ENCODE peak calls at places on chromosomes 5 and 9, in eight cellular contexts. One of them, this sample, is unnamed.

GRCh38 chr9:128159073-128159783 is 837 bp upstream of the BBLN start:
- DNase-seq in colonic mucosa: peak
- DNase-seq in transverse colon: peak
- DNase-seq in upper lobe of right lung: no peak
- DNase-seq in Peyer's patch: peak
- DNase-seq in SK-N-SH: no peak
- DNase-seq in endothelial cell of umbilical vein: no peak
- DNase-seq in Caco-2: peak
- DNase-seq in this sample: peak

GRCh38 chr5:96968074-96968473 is 32.2 kb downstream of the LNPEP start:
- DNase-seq in SK-N-SH: no peak
- DNase-seq in endothelial cell of umbilical vein: peak
- DNase-seq in colonic mucosa: no peak
- DNase-seq in upper lobe of right lung: no peak
- DNase-seq in Caco-2: no peak
- DNase-seq in transverse colon: no peak
- DNase-seq in Peyer's patch: no peak
- DNase-seq in this sample: no peak

GRCh38 chr5:55303238-55303690 is 4.2 kb downstream of the DHX29 start:
- DNase-seq in colonic mucosa: peak
- DNase-seq in endothelial cell of umbilical vein: peak
- DNase-seq in Caco-2: no peak
- DNase-seq in upper lobe of right lung: no peak
- DNase-seq in Peyer's patch: no peak
- DNase-seq in transverse colon: no peak
- DNase-seq in SK-N-SH: no peak
- DNase-seq in this sample: peak

GRCh38 chr9:33162721-33163311 is 4.3 kb downstream of the B4GALT1 start:
- DNase-seq in upper lobe of right lung: no peak
- DNase-seq in colonic mucosa: peak
- DNase-seq in SK-N-SH: no peak
- DNase-seq in endothelial cell of umbilical vein: no peak
- DNase-seq in transverse colon: peak
- DNase-seq in Caco-2: peak
- DNase-seq in Peyer's patch: no peak
- DNase-seq in this sample: no peak

GRCh38 chr5:172958268-172959046 is 767 bp upstream of the RPL26L1 start:
- DNase-seq in transverse colon: peak
- DNase-seq in Caco-2: peak
- DNase-seq in upper lobe of right lung: peak
- DNase-seq in endothelial cell of umbilical vein: peak
- DNase-seq in SK-N-SH: peak
- DNase-seq in colonic mucosa: peak
- DNase-seq in Peyer's patch: peak
- DNase-seq in this sample: peak

GRCh38 chr5:74648835-74649286 is 8.3 kb upstream of the ENC1 start:
- DNase-seq in upper lobe of right lung: no peak
- DNase-seq in endothelial cell of umbilical vein: peak
- DNase-seq in Caco-2: peak
- DNase-seq in SK-N-SH: peak
- DNase-seq in colonic mucosa: no peak
- DNase-seq in Peyer's patch: no peak
- DNase-seq in transverse colon: no peak
- DNase-seq in this sample: peak

GRCh38 chr9:37034938-37035471 is 937 bp upstream of the PAX5 start:
- DNase-seq in Peyer's patch: no peak
- DNase-seq in Caco-2: no peak
- DNase-seq in SK-N-SH: peak
- DNase-seq in colonic mucosa: no peak
- DNase-seq in upper lobe of right lung: no peak
- DNase-seq in transverse colon: no peak
- DNase-seq in endothelial cell of umbilical vein: no peak
- DNase-seq in this sample: peak

GRCh38 chr5:170313344-170313743 is 15.8 kb upstream of the LCP2 start:
- DNase-seq in endothelial cell of umbilical vein: no peak
- DNase-seq in Peyer's patch: no peak
- DNase-seq in colonic mucosa: no peak
- DNase-seq in upper lobe of right lung: no peak
- DNase-seq in Caco-2: no peak
- DNase-seq in SK-N-SH: no peak
- DNase-seq in transverse colon: no peak
- DNase-seq in this sample: no peak

GRCh38 chr5:125503958-125504357 is 757.5 kb upstream of the ZNF608 start:
- DNase-seq in Caco-2: peak
- DNase-seq in upper lobe of right lung: no peak
- DNase-seq in SK-N-SH: no peak
- DNase-seq in colonic mucosa: peak
- DNase-seq in transverse colon: no peak
- DNase-seq in endothelial cell of umbilical vein: no peak
- DNase-seq in Peyer's patch: no peak
- DNase-seq in this sample: no peak

GRCh38 chr5:145903113-145903512 is 30.3 kb upstream of the GRXCR2 start:
- DNase-seq in Caco-2: peak
- DNase-seq in upper lobe of right lung: no peak
- DNase-seq in endothelial cell of umbilical vein: no peak
- DNase-seq in Peyer's patch: no peak
- DNase-seq in transverse colon: no peak
- DNase-seq in SK-N-SH: no peak
- DNase-seq in colonic mucosa: no peak
- DNase-seq in this sample: no peak

GRCh38 chr5:178304016-178304415 is 71.4 kb upstream of the PHYKPL start:
- DNase-seq in upper lobe of right lung: peak
- DNase-seq in SK-N-SH: no peak
- DNase-seq in endothelial cell of umbilical vein: no peak
- DNase-seq in colonic mucosa: no peak
- DNase-seq in Caco-2: no peak
- DNase-seq in transverse colon: no peak
- DNase-seq in Peyer's patch: no peak
- DNase-seq in this sample: no peak

GRCh38 chr9:124489974-124490373 is 17.2 kb downstream of the NR5A1 start:
- DNase-seq in endothelial cell of umbilical vein: no peak
- DNase-seq in Caco-2: no peak
- DNase-seq in transverse colon: no peak
- DNase-seq in Peyer's patch: no peak
- DNase-seq in SK-N-SH: no peak
- DNase-seq in upper lobe of right lung: no peak
- DNase-seq in colonic mucosa: no peak
- DNase-seq in this sample: no peak

GRCh38 chr9:18798106-18798505 is 234.9 kb downstream of the SAXO1 start:
- DNase-seq in upper lobe of right lung: no peak
- DNase-seq in endothelial cell of umbilical vein: no peak
- DNase-seq in Peyer's patch: no peak
- DNase-seq in SK-N-SH: no peak
- DNase-seq in transverse colon: no peak
- DNase-seq in colonic mucosa: no peak
- DNase-seq in Caco-2: no peak
- DNase-seq in this sample: no peak

GRCh38 chr5:61279725-61280124 is 52.3 kb upstream of the ZSWIM6 start:
- DNase-seq in upper lobe of right lung: no peak
- DNase-seq in SK-N-SH: no peak
- DNase-seq in endothelial cell of umbilical vein: no peak
- DNase-seq in transverse colon: no peak
- DNase-seq in colonic mucosa: no peak
- DNase-seq in Caco-2: no peak
- DNase-seq in Peyer's patch: no peak
- DNase-seq in this sample: no peak

GRCh38 chr9:5800969-5801738 is 31.8 kb downstream of the ERMP1 start:
- DNase-seq in Caco-2: peak
- DNase-seq in Peyer's patch: no peak
- DNase-seq in SK-N-SH: peak
- DNase-seq in upper lobe of right lung: no peak
- DNase-seq in colonic mucosa: peak
- DNase-seq in endothelial cell of umbilical vein: peak
- DNase-seq in transverse colon: no peak
- DNase-seq in this sample: no peak

GRCh38 chr9:133421615-133422542 is at the start of gene ADAMTS13:
- DNase-seq in colonic mucosa: no peak
- DNase-seq in upper lobe of right lung: no peak
- DNase-seq in transverse colon: no peak
- DNase-seq in SK-N-SH: no peak
- DNase-seq in Caco-2: no peak
- DNase-seq in Peyer's patch: no peak
- DNase-seq in endothelial cell of umbilical vein: no peak
- DNase-seq in this sample: peak
- TF ChIP-seq CTCF in colonic mucosa: no peak
- TF ChIP-seq CTCF in upper lobe of right lung: no peak
- TF ChIP-seq CTCF in transverse colon: no peak
- TF ChIP-seq CTCF in SK-N-SH: no peak
- TF ChIP-seq CTCF in Caco-2: peak
- TF ChIP-seq CTCF in Peyer's patch: no peak
- TF ChIP-seq CTCF in endothelial cell of umbilical vein: no peak
- TF ChIP-seq CTCF in this sample: peak

GRCh38 chr5:192691-192969 is 1.3 kb downstream of the LRRC14B start:
- DNase-seq in colonic mucosa: no peak
- DNase-seq in Caco-2: no peak
- DNase-seq in upper lobe of right lung: peak
- DNase-seq in endothelial cell of umbilical vein: no peak
- DNase-seq in SK-N-SH: no peak
- DNase-seq in Peyer's patch: no peak
- DNase-seq in transverse colon: no peak
- DNase-seq in this sample: no peak

GRCh38 chr5:194102-194501 is 2.8 kb downstream of the LRRC14B start:
- DNase-seq in transverse colon: no peak
- DNase-seq in upper lobe of right lung: peak
- DNase-seq in Peyer's patch: no peak
- DNase-seq in endothelial cell of umbilical vein: no peak
- DNase-seq in colonic mucosa: no peak
- DNase-seq in Caco-2: no peak
- DNase-seq in SK-N-SH: no peak
- DNase-seq in this sample: no peak

GRCh38 chr5:194603-195209 is 3.4 kb downstream of the LRRC14B start:
- DNase-seq in upper lobe of right lung: peak
- DNase-seq in Caco-2: no peak
- DNase-seq in colonic mucosa: no peak
- DNase-seq in Peyer's patch: no peak
- DNase-seq in SK-N-SH: no peak
- DNase-seq in endothelial cell of umbilical vein: no peak
- DNase-seq in transverse colon: no peak
- DNase-seq in this sample: no peak

GRCh38 chr5:191949-192690 is 825 bp downstream of the LRRC14B start:
- DNase-seq in Peyer's patch: no peak
- DNase-seq in upper lobe of right lung: peak
- DNase-seq in colonic mucosa: no peak
- DNase-seq in Caco-2: no peak
- DNase-seq in SK-N-SH: no peak
- DNase-seq in transverse colon: no peak
- DNase-seq in endothelial cell of umbilical vein: no peak
- DNase-seq in this sample: no peak

DNA sequence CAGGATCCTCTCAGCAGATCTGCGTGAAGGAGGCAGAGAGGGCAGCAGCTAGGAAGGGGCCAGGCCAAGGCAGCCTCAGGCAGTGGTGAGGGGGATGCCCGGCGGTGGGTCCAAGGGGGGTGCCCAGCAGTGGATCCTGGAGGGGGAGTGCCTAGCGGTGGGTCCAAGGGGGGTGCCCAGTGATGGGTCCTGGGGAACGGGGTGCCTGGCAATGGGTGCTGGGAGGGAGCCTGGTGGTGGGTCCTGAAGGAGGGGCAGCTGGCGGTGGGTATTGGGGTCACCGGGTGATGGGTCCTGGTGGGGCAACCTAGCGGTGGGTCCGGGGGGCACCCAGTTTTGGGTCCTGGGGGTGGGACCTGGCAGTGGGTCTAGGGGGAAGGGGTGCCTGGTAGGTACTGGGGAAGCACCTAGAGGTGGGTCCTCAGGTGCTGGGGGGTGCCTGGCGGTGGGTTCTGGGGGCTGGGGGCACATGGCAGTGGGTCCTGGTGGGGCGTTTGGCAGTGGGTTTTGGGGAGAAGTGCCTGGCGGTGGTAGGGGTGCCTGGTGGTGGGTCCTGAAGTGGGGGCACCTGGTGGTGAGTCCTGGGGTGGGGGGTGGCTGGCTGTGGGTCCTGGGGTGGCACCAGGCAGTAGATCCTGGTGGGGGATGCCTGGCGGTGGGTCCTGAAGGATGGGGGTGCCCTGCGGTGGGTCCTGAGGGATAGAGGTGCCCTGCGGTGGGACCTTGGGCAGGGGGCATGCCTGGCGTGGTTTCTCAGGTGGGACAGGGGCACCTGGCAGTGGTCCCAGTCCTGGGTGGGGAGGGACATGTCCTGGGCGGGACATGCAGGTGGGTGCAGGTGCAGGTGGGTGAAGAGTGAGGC is 1.9 kb downstream of the LRRC14B start:
- DNase-seq in endothelial cell of umbilical vein: no peak
- DNase-seq in upper lobe of right lung: peak
- DNase-seq in Caco-2: no peak
- DNase-seq in SK-N-SH: no peak
- DNase-seq in colonic mucosa: no peak
- DNase-seq in Peyer's patch: no peak
- DNase-seq in transverse colon: no peak
- DNase-seq in this sample: no peak
- H3K4me3 ChIP-seq in endothelial cell of umbilical vein: no peak
- H3K4me3 ChIP-seq in upper lobe of right lung: no peak
- H3K4me3 ChIP-seq in Caco-2: no peak
- H3K4me3 ChIP-seq in SK-N-SH: no peak
- H3K4me3 ChIP-seq in colonic mucosa: no peak
- H3K4me3 ChIP-seq in Peyer's patch: no peak
- H3K4me3 ChIP-seq in transverse colon: no peak
- H3K4me3 ChIP-seq in this sample: no peak

DNA sequence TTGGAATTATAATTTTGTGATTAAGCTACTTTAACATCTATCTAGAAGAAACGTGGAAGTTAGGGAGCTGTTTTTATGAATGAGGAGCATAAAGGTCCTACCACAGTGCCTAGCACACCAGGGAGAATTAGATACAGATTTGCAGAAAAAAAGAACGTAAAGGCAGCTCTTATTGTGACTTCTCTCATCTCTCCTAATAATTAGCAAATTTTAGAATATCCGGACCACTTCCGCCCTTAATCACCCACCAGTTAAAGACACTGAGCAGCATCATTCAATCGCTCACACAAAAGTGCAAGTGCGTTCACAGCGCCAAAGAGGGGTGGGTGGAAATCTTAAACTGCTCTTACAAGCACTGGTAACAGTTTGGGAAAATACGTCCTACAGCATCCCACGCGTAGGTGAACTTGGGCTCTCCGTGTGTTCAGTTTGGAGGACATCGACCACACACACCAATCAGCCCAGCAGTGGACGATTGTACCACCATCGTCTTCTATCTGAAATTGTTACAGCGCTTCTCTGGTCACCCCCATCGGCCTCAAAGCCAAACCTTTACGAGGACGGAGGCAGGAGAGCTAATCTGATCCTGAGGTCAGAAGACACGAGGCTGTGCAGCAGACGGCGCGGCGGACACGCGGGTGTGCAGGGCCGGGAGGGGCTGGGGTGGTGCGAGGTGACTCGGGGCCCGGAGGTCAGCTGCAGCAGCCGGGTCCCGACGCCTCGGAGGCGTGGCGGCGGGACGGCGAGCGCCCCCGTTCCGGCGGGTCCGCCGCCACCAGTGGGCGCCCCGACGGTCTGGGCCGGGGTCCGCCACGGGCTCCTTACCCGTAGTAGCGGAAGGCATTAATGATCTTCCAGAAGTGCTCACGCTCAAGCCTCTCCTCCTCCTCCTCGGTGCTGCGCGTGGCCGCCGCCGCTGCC is 646 bp downstream of the CARNMT1 start:
- DNase-seq in upper lobe of right lung: peak
- DNase-seq in Caco-2: peak
- DNase-seq in endothelial cell of umbilical vein: peak
- DNase-seq in SK-N-SH: peak
- DNase-seq in colonic mucosa: peak
- DNase-seq in transverse colon: peak
- DNase-seq in Peyer's patch: peak
- DNase-seq in this sample: peak
- TF ChIP-seq CTCF in upper lobe of right lung: no peak
- TF ChIP-seq CTCF in Caco-2: no peak
- TF ChIP-seq CTCF in endothelial cell of umbilical vein: peak
- TF ChIP-seq CTCF in SK-N-SH: peak
- TF ChIP-seq CTCF in colonic mucosa: no peak
- TF ChIP-seq CTCF in transverse colon: peak
- TF ChIP-seq CTCF in Peyer's patch: no peak
- TF ChIP-seq CTCF in this sample: peak

GRCh38 chr9:133485531-133486260 is 6.8 kb upstream of the SLC2A6 start:
- DNase-seq in SK-N-SH: no peak
- DNase-seq in colonic mucosa: no peak
- DNase-seq in Caco-2: no peak
- DNase-seq in endothelial cell of umbilical vein: no peak
- DNase-seq in Peyer's patch: peak
- DNase-seq in upper lobe of right lung: peak
- DNase-seq in transverse colon: no peak
- DNase-seq in this sample: peak
- H3K4me3 ChIP-seq in SK-N-SH: no peak
- H3K4me3 ChIP-seq in colonic mucosa: peak
- H3K4me3 ChIP-seq in Caco-2: no peak
- H3K4me3 ChIP-seq in endothelial cell of umbilical vein: no peak
- H3K4me3 ChIP-seq in Peyer's patch: peak
- H3K4me3 ChIP-seq in upper lobe of right lung: no peak
- H3K4me3 ChIP-seq in transverse colon: no peak
- H3K4me3 ChIP-seq in this sample: no peak